ENCODE peak calls at places on chromosomes 2 and 18, in nine cellular contexts. One of them, this sample, is unnamed.

GRCh38 chr2:69933839-69934613 is 19.1 kb downstream of the MXD1 start:
- DNase-seq in AML-193: peak; percentile 53
- DNase-seq in endothelial cell: no peak
- DNase-seq in HS-5: peak; percentile 63
- DNase-seq in NCI-H774: no peak
- DNase-seq in fibroblast of lung: peak; percentile 89
- DNase-seq in MCF 10A: peak; percentile 65
- DNase-seq in ELF-1: no peak
- DNase-seq in GM23338: no peak
- DNase-seq in this sample: peak; percentile 84

GRCh38 chr2:124533226-124533954 is 508.3 kb downstream of the CNTNAP5 start:
- DNase-seq in NCI-H774: no peak
- DNase-seq in GM23338: no peak
- DNase-seq in endothelial cell: no peak
- DNase-seq in fibroblast of lung: no peak
- DNase-seq in HS-5: no peak
- DNase-seq in AML-193: no peak
- DNase-seq in MCF 10A: no peak
- DNase-seq in ELF-1: peak; percentile 55
- DNase-seq in this sample: no peak

GRCh38 chr2:1910562-1911256 is 166.4 kb upstream of the PXDN start:
- DNase-seq in NCI-H774: no peak
- DNase-seq in fibroblast of lung: peak; percentile 10
- DNase-seq in endothelial cell: no peak
- DNase-seq in MCF 10A: peak; percentile 22
- DNase-seq in HS-5: no peak
- DNase-seq in GM23338: peak; percentile 48
- DNase-seq in AML-193: no peak
- DNase-seq in ELF-1: no peak
- DNase-seq in this sample: no peak

GRCh38 chr18:76941284-76941683 is 118.9 kb downstream of the ZNF236 start:
- DNase-seq in GM23338: no peak
- DNase-seq in HS-5: no peak
- DNase-seq in NCI-H774: no peak
- DNase-seq in ELF-1: no peak
- DNase-seq in AML-193: no peak
- DNase-seq in endothelial cell: no peak
- DNase-seq in fibroblast of lung: no peak
- DNase-seq in MCF 10A: no peak
- DNase-seq in this sample: no peak

GRCh38 chr2:10320933-10321332 is 18.2 kb downstream of the HPCAL1 start:
- DNase-seq in GM23338: no peak
- DNase-seq in MCF 10A: no peak
- DNase-seq in endothelial cell: no peak
- DNase-seq in AML-193: no peak
- DNase-seq in ELF-1: no peak
- DNase-seq in fibroblast of lung: no peak
- DNase-seq in HS-5: no peak
- DNase-seq in NCI-H774: no peak
- DNase-seq in this sample: no peak

GRCh38 chr2:217698691-217699090 is 304.1 kb downstream of the TNS1 start:
- DNase-seq in MCF 10A: no peak
- DNase-seq in NCI-H774: no peak
- DNase-seq in AML-193: no peak
- DNase-seq in fibroblast of lung: no peak
- DNase-seq in endothelial cell: no peak
- DNase-seq in ELF-1: no peak
- DNase-seq in GM23338: no peak
- DNase-seq in HS-5: no peak
- DNase-seq in this sample: no peak

GRCh38 chr2:24410976-24411375 is 50.6 kb upstream of the ITSN2 start:
- DNase-seq in HS-5: no peak
- DNase-seq in endothelial cell: no peak
- DNase-seq in GM23338: no peak
- DNase-seq in fibroblast of lung: no peak
- DNase-seq in ELF-1: no peak
- DNase-seq in MCF 10A: no peak
- DNase-seq in AML-193: no peak
- DNase-seq in NCI-H774: no peak
- DNase-seq in this sample: no peak

GRCh38 chr18:55416791-55417190 is 171.2 kb downstream of the TCF4 start:
- DNase-seq in HS-5: no peak
- DNase-seq in AML-193: no peak
- DNase-seq in NCI-H774: no peak
- DNase-seq in fibroblast of lung: peak; percentile 59
- DNase-seq in GM23338: no peak
- DNase-seq in endothelial cell: no peak
- DNase-seq in MCF 10A: no peak
- DNase-seq in ELF-1: peak; percentile 16
- DNase-seq in this sample: no peak

GRCh38 chr2:10266133-10266620 is 36.5 kb upstream of the HPCAL1 start:
- DNase-seq in GM23338: no peak
- DNase-seq in HS-5: no peak
- DNase-seq in MCF 10A: no peak
- DNase-seq in endothelial cell: no peak
- DNase-seq in AML-193: no peak
- DNase-seq in fibroblast of lung: peak; percentile 42
- DNase-seq in NCI-H774: no peak
- DNase-seq in ELF-1: no peak
- DNase-seq in this sample: no peak

GRCh38 chr2:235639387-235639786 is 145.5 kb downstream of the AGAP1 start:
- DNase-seq in ELF-1: peak; percentile 56
- DNase-seq in NCI-H774: no peak
- DNase-seq in MCF 10A: peak; percentile 47
- DNase-seq in endothelial cell: no peak
- DNase-seq in AML-193: no peak
- DNase-seq in GM23338: no peak
- DNase-seq in HS-5: peak; percentile 79
- DNase-seq in fibroblast of lung: peak; percentile 83
- DNase-seq in this sample: no peak

GRCh38 chr2:75710220-75710576 is 517 bp downstream of the GCFC2 start:
- DNase-seq in HS-5: no peak
- DNase-seq in ELF-1: no peak
- DNase-seq in fibroblast of lung: no peak
- DNase-seq in GM23338: no peak
- DNase-seq in MCF 10A: no peak
- DNase-seq in NCI-H774: no peak
- DNase-seq in AML-193: no peak
- DNase-seq in endothelial cell: no peak
- DNase-seq in this sample: no peak

GRCh38 chr2:127637725-127638252 is 8.2 kb upstream of the GPR17 start:
- DNase-seq in MCF 10A: peak; percentile 75
- DNase-seq in GM23338: peak; percentile 82
- DNase-seq in AML-193: peak; percentile 7
- DNase-seq in fibroblast of lung: peak; percentile 82
- DNase-seq in ELF-1: peak; percentile 95
- DNase-seq in endothelial cell: peak; percentile 41
- DNase-seq in NCI-H774: no peak
- DNase-seq in HS-5: peak; percentile 67
- DNase-seq in this sample: peak; percentile 37

GRCh38 chr2:17614174-17614573 is 73.7 kb downstream of the VSNL1 start:
- DNase-seq in AML-193: no peak
- DNase-seq in ELF-1: no peak
- DNase-seq in fibroblast of lung: no peak
- DNase-seq in endothelial cell: no peak
- DNase-seq in NCI-H774: no peak
- DNase-seq in MCF 10A: no peak
- DNase-seq in GM23338: no peak
- DNase-seq in HS-5: no peak
- DNase-seq in this sample: no peak

GRCh38 chr2:240615830-240616547 is 9.3 kb upstream of the GPR35 start:
- DNase-seq in HS-5: no peak
- DNase-seq in endothelial cell: no peak
- DNase-seq in fibroblast of lung: peak; percentile 21
- DNase-seq in MCF 10A: no peak
- DNase-seq in NCI-H774: no peak
- DNase-seq in GM23338: no peak
- DNase-seq in AML-193: no peak
- DNase-seq in ELF-1: no peak
- DNase-seq in this sample: no peak

GRCh38 chr2:204012081-204012653 is 75.6 kb downstream of the ICOS start:
- DNase-seq in HS-5: no peak
- DNase-seq in ELF-1: peak; percentile 53
- DNase-seq in fibroblast of lung: no peak
- DNase-seq in GM23338: no peak
- DNase-seq in AML-193: no peak
- DNase-seq in endothelial cell: no peak
- DNase-seq in NCI-H774: peak; percentile 55
- DNase-seq in MCF 10A: peak; percentile 57
- DNase-seq in this sample: peak; percentile 57

GRCh38 chr18:46676162-46676830 is 19.3 kb upstream of the LOXHD1 start:
- DNase-seq in NCI-H774: peak; percentile 47
- DNase-seq in AML-193: no peak
- DNase-seq in HS-5: no peak
- DNase-seq in fibroblast of lung: peak; percentile 71
- DNase-seq in ELF-1: peak; percentile 69
- DNase-seq in GM23338: no peak
- DNase-seq in MCF 10A: peak; percentile 71
- DNase-seq in endothelial cell: no peak
- DNase-seq in this sample: no peak

GRCh38 chr2:174682578-174683391 is 81.5 kb downstream of the CHRNA1 start:
- DNase-seq in HS-5: peak; percentile 28
- DNase-seq in endothelial cell: peak; percentile 74
- DNase-seq in NCI-H774: peak; percentile 59
- DNase-seq in MCF 10A: peak; percentile 17
- DNase-seq in ELF-1: peak; percentile 44
- DNase-seq in GM23338: peak; percentile 82
- DNase-seq in AML-193: no peak
- DNase-seq in fibroblast of lung: peak; percentile 63
- DNase-seq in this sample: no peak

GRCh38 chr2:139099721-139100120 is 319.5 kb upstream of the NXPH2 start:
- DNase-seq in NCI-H774: no peak
- DNase-seq in fibroblast of lung: peak; percentile 43
- DNase-seq in ELF-1: no peak
- DNase-seq in endothelial cell: no peak
- DNase-seq in GM23338: no peak
- DNase-seq in HS-5: no peak
- DNase-seq in AML-193: no peak
- DNase-seq in MCF 10A: no peak
- DNase-seq in this sample: no peak

GRCh38 chr18:33062834-33063364 is 290.1 kb upstream of the KLHL14 start:
- DNase-seq in endothelial cell: no peak
- DNase-seq in MCF 10A: no peak
- DNase-seq in AML-193: no peak
- DNase-seq in NCI-H774: no peak
- DNase-seq in GM23338: no peak
- DNase-seq in fibroblast of lung: no peak
- DNase-seq in HS-5: no peak
- DNase-seq in ELF-1: no peak
- DNase-seq in this sample: no peak

GRCh38 chr2:37604716-37605115 is 66.7 kb downstream of the CDC42EP3 start:
- DNase-seq in ELF-1: no peak
- DNase-seq in endothelial cell: no peak
- DNase-seq in MCF 10A: peak; percentile 13
- DNase-seq in NCI-H774: no peak
- DNase-seq in fibroblast of lung: no peak
- DNase-seq in AML-193: no peak
- DNase-seq in GM23338: no peak
- DNase-seq in HS-5: no peak
- DNase-seq in this sample: no peak

GRCh38 chr18:39260565-39260964 is 1695.0 kb upstream of the CELF4 start:
- DNase-seq in MCF 10A: no peak
- DNase-seq in ELF-1: no peak
- DNase-seq in endothelial cell: no peak
- DNase-seq in GM23338: peak; percentile 21
- DNase-seq in fibroblast of lung: no peak
- DNase-seq in AML-193: no peak
- DNase-seq in HS-5: no peak
- DNase-seq in NCI-H774: no peak
- DNase-seq in this sample: no peak

GRCh38 chr18:59874166-59874565 is 25.6 kb upstream of the PMAIP1 start:
- DNase-seq in ELF-1: no peak
- DNase-seq in MCF 10A: peak; percentile 62
- DNase-seq in AML-193: no peak
- DNase-seq in fibroblast of lung: peak; percentile 94
- DNase-seq in NCI-H774: no peak
- DNase-seq in HS-5: peak; percentile 64
- DNase-seq in GM23338: no peak
- DNase-seq in endothelial cell: no peak
- DNase-seq in this sample: no peak

GRCh38 chr2:3766824-3767223 is 63.4 kb downstream of the DCDC2C start:
- DNase-seq in MCF 10A: no peak
- DNase-seq in AML-193: no peak
- DNase-seq in fibroblast of lung: no peak
- DNase-seq in HS-5: no peak
- DNase-seq in GM23338: no peak
- DNase-seq in NCI-H774: no peak
- DNase-seq in endothelial cell: no peak
- DNase-seq in ELF-1: no peak
- DNase-seq in this sample: no peak

GRCh38 chr2:177983183-177983788 is 89.3 kb downstream of the PDE11A start:
- DNase-seq in HS-5: no peak
- DNase-seq in endothelial cell: peak; percentile 17
- DNase-seq in MCF 10A: peak; percentile 76
- DNase-seq in NCI-H774: peak; percentile 51
- DNase-seq in AML-193: peak; percentile 50
- DNase-seq in fibroblast of lung: peak; percentile 59
- DNase-seq in ELF-1: peak; percentile 29
- DNase-seq in GM23338: peak; percentile 79
- DNase-seq in this sample: peak; percentile 8

GRCh38 chr18:49582579-49582978 is 20.7 kb downstream of the LIPG start:
- DNase-seq in GM23338: no peak
- DNase-seq in HS-5: no peak
- DNase-seq in NCI-H774: no peak
- DNase-seq in ELF-1: peak; percentile 42
- DNase-seq in AML-193: no peak
- DNase-seq in MCF 10A: no peak
- DNase-seq in endothelial cell: no peak
- DNase-seq in fibroblast of lung: no peak
- DNase-seq in this sample: no peak

GRCh38 chr2:220356076-220356475 is 728.6 kb downstream of the SLC4A3 start:
- DNase-seq in ELF-1: no peak
- DNase-seq in NCI-H774: no peak
- DNase-seq in fibroblast of lung: peak; percentile 17
- DNase-seq in AML-193: no peak
- DNase-seq in HS-5: no peak
- DNase-seq in MCF 10A: peak; percentile 13
- DNase-seq in endothelial cell: no peak
- DNase-seq in GM23338: no peak
- DNase-seq in this sample: no peak

GRCh38 chr2:85419009-85419711 is 646 bp downstream of the SH2D6 start:
- DNase-seq in HS-5: no peak
- DNase-seq in AML-193: no peak
- DNase-seq in fibroblast of lung: no peak
- DNase-seq in ELF-1: no peak
- DNase-seq in NCI-H774: no peak
- DNase-seq in MCF 10A: no peak
- DNase-seq in endothelial cell: no peak
- DNase-seq in GM23338: no peak
- DNase-seq in this sample: no peak

GRCh38 chr2:11661891-11662435 is 8.0 kb downstream of the NTSR2 start:
- DNase-seq in NCI-H774: no peak
- DNase-seq in GM23338: no peak
- DNase-seq in HS-5: no peak
- DNase-seq in MCF 10A: no peak
- DNase-seq in AML-193: no peak
- DNase-seq in ELF-1: no peak
- DNase-seq in fibroblast of lung: no peak
- DNase-seq in endothelial cell: no peak
- DNase-seq in this sample: no peak

GRCh38 chr2:241804326-241805276 is 4.4 kb upstream of the NEU4 start:
- DNase-seq in NCI-H774: no peak
- DNase-seq in AML-193: peak; percentile 5
- DNase-seq in GM23338: peak; percentile 59
- DNase-seq in MCF 10A: peak; percentile 6
- DNase-seq in ELF-1: no peak
- DNase-seq in HS-5: no peak
- DNase-seq in fibroblast of lung: peak; percentile 27
- DNase-seq in endothelial cell: peak; percentile 21
- DNase-seq in this sample: no peak

GRCh38 chr18:63099848-63100625 is 219.5 kb downstream of the BCL2 start:
- DNase-seq in NCI-H774: no peak
- DNase-seq in MCF 10A: no peak
- DNase-seq in HS-5: no peak
- DNase-seq in AML-193: peak; percentile 88
- DNase-seq in GM23338: no peak
- DNase-seq in ELF-1: no peak
- DNase-seq in endothelial cell: no peak
- DNase-seq in fibroblast of lung: peak; percentile 18
- DNase-seq in this sample: no peak

GRCh38 chr2:42161444-42161843 is 7.7 kb upstream of the EML4 start:
- DNase-seq in MCF 10A: no peak
- DNase-seq in AML-193: no peak
- DNase-seq in NCI-H774: no peak
- DNase-seq in ELF-1: no peak
- DNase-seq in fibroblast of lung: no peak
- DNase-seq in endothelial cell: no peak
- DNase-seq in HS-5: no peak
- DNase-seq in GM23338: no peak
- DNase-seq in this sample: no peak